ENCODE peak calls at places on chromosomes 11 and 22, in six cellular contexts. F is foreskin fibroblast; A is cardiac fibroblast; D is CD8-positive, alpha-beta T cell; W is prostate gland; P is progenitor cell of endocrine pancreas. M is an unnamed sample.

GRCh38 chr22:21682385-21683175 is 16.8 kb downstream of the PPIL2 start:
- DNase-seq in D (no peak), W (no peak), P (no peak), A (no peak), F (no peak), M (no peak)

GRCh38 chr11:112298535-112298934 is 37.9 kb upstream of the PLET1 start:
- DNase-seq in A (no peak), D (no peak), F (no peak), W (no peak), P (no peak), M (no peak)

GRCh38 chr22:21915624-21916308 is 36.9 kb downstream of the PPM1F start:
- DNase-seq in A (no peak), P (no peak), D (no peak), W (no peak), F (no peak), M (no peak)

GRCh38 chr22:49663311-49663711 is 164.4 kb downstream of the BRD1 start:
- DNase-seq in W (no peak), F (no peak), P (no peak), D (no peak), A (no peak), M (no peak)

GRCh38 chr22:39028281-39028680 is 7.4 kb downstream of the APOBEC3D start:
- DNase-seq in W (no peak), D (no peak), F (peak), A (no peak), P (no peak), M (no peak)

GRCh38 chr11:69361048-69361447 is 67.1 kb downstream of the MYEOV start:
- DNase-seq in D (no peak), F (no peak), W (no peak), P (no peak), A (no peak), M (no peak)

GRCh38 chr11:77140231-77140959 is 12.3 kb downstream of the MYO7A start:
- DNase-seq in F (peak), P (no peak), D (no peak), W (no peak), A (peak), M (no peak)

GRCh38 chr22:30701872-30702271 is 7.2 kb downstream of the OSBP2 start:
- DNase-seq in P (no peak), F (peak), A (peak), W (no peak), D (no peak), M (no peak)

GRCh38 chr22:49551897-49552659 is 275.6 kb downstream of the BRD1 start:
- DNase-seq in F (no peak), D (no peak), P (no peak), A (no peak), W (no peak), M (no peak)

GRCh38 chr22:38350444-38351359 is 33.5 kb upstream of the CSNK1E start:
- DNase-seq in F (no peak), P (no peak), W (no peak), A (no peak), D (no peak), M (no peak)

GRCh38 chr11:59267738-59268475 is 55.2 kb upstream of the MPEG1 start:
- DNase-seq in D (no peak), A (no peak), W (no peak), P (no peak), F (no peak), M (no peak)

GRCh38 chr11:17930544-17931144 is 82.2 kb downstream of the SERGEF start:
- DNase-seq in A (no peak), D (no peak), F (no peak), P (no peak), W (no peak), M (no peak)

GRCh38 chr11:69488543-69488940 is 7.1 kb downstream of the LINC01488 start:
- DNase-seq in A (no peak), F (no peak), P (no peak), W (no peak), D (no peak), M (no peak)

GRCh38 chr22:26906464-26906863 is 249.1 kb downstream of the MIAT start:
- DNase-seq in W (no peak), D (no peak), P (no peak), A (no peak), F (no peak), M (no peak)

GRCh38 chr11:106238704-106239360 is 161.4 kb downstream of the AASDHPPT start:
- DNase-seq in A (peak), P (no peak), F (no peak), D (no peak), W (no peak), M (no peak)

GRCh38 chr11:121592708-121593107 is 139.9 kb upstream of the SORL1-AS1 start:
- DNase-seq in P (no peak), A (peak), F (peak), D (no peak), W (no peak), M (no peak)

GRCh38 chr11:117837791-117838190 is 13.2 kb upstream of the FXYD2 start:
- DNase-seq in W (no peak), P (no peak), A (no peak), F (no peak), D (no peak), M (no peak)

GRCh38 chr11:101880208-101880607 is 34.6 kb upstream of the CEP126 start:
- DNase-seq in W (no peak), P (no peak), F (peak), D (no peak), A (peak), M (no peak)

GRCh38 chr22:37267128-37267587 is 15.2 kb upstream of the CYTH4 start:
- DNase-seq in A (peak), P (peak), D (peak), F (peak), W (no peak), M (peak)

GRCh38 chr11:27008811-27009535 is 15.1 kb downstream of the FIBIN start:
- DNase-seq in D (no peak), P (no peak), A (peak), F (peak), W (no peak), M (no peak)

GRCh38 chr11:78256962-78257361 is 68.2 kb downstream of the USP35 start:
- DNase-seq in P (no peak), W (no peak), F (peak), A (peak), D (no peak), M (peak)

GRCh38 chr11:86740628-86741488 is 59.5 kb upstream of the PRSS23 start:
- DNase-seq in D (no peak), F (peak), A (peak), P (no peak), W (peak), M (peak)

GRCh38 chr11:94650756-94651155 is 83.6 kb downstream of the PIWIL4 start:
- DNase-seq in A (peak), P (no peak), F (peak), W (no peak), D (no peak), M (no peak)

GRCh38 chr11:78657968-78658839 is 83.5 kb upstream of the NARS2 start:
- DNase-seq in P (no peak), F (no peak), A (no peak), D (no peak), W (no peak), M (no peak)

GRCh38 chr11:111548542-111548941 is 8.0 kb downstream of the LAYN start:
- DNase-seq in F (no peak), W (no peak), P (no peak), A (no peak), D (no peak), M (no peak)

DNA sequence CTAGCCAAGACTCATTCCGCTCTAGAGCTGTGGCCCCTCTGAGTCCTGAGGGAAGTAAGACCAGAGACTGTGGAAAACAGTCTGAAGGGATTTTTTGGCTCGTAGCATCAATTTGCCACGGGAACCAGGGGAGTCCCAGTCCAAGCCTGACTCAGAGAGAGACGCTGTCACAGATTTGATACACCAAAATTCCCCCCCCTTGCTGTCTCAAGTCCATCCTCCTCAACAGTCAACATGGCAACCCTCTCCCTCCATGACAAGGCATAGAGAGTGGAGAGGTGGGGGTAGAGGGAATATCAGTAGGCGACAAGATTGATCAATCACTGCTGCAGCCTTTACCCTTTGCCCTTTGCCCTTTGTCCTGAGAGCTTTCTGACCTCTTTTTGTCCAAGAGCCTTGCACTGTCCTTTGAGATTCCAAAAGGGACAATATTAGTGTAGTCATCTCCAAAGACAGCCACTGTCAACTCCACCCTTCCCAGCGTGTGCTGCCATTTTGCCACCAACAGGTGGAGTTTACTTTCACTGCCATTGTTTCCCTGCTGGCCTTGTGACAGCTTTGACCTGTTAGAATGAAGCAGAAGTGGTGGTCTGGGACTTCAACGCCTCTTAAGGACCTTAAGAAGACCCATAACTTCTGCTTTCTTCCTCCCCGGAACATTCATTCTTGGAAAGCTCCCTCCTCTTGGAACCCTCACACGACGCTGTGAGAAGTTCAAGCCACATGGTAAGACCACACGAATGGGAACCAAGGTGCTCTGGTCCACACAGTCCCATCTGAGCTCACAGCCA is 7.3 kb downstream of the SLC15A3 start:
- DNase-seq in P (no peak), A (no peak), F (no peak), D (no peak), W (no peak), M (no peak)
- TF ChIP-seq CTCF in P (peak), A (peak), F (peak), D (peak), W (no peak), M (no peak)

DNA sequence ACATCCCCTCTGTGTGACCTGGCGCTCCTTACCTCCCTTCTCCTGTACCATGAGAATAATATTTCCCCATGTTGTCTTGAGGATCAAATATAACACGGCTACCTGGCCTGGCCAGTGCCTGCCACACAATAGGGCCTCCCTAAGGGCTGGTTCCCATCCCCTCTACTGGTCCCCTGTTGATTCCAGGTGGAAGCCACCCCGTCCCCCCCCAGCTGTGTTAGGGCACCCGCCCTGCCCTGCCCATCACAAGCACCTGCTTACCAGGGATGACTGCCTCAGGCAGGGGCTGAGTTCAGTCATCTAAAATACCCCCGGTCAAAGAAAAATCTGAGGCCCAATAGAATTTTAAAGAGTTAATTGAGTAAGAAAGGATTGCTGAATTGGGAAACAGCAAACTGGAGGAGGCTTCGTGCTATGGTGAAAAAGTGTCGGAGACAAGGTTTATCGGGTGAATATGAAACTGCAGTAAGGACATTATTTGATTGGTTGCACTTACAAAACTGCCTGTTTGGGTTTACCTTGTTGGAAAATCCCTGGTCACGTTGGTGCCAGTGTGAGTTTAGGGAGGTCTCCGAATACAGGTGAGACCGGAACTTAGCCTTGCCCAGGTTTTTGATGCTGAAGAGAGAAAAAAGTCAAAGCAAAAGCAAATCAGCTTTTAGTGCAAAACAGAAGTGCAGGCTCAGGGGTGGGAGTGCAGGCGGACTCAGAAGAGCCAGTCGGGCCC is 5.2 kb downstream of the APOL1 start:
- DNase-seq in W (no peak), P (no peak), F (no peak), A (no peak), D (no peak), M (no peak)
- TF ChIP-seq CTCF in W (no peak), P (no peak), F (no peak), A (no peak), D (no peak), M (no peak)

GRCh38 chr11:125724125-125724524 is 22.0 kb upstream of the PATE1 start:
- DNase-seq in A (peak), P (no peak), W (no peak), D (no peak), F (no peak), M (no peak)
- TF ChIP-seq CTCF in A (peak), P (peak), W (no peak), D (no peak), F (peak), M (no peak)

GRCh38 chr11:80727315-80727714 is 1286.5 kb upstream of the TENM4 start:
- DNase-seq in F (no peak), A (peak), W (no peak), D (no peak), P (no peak), M (no peak)
- TF ChIP-seq CTCF in F (peak), A (peak), W (no peak), D (no peak), P (peak), M (no peak)

DNA sequence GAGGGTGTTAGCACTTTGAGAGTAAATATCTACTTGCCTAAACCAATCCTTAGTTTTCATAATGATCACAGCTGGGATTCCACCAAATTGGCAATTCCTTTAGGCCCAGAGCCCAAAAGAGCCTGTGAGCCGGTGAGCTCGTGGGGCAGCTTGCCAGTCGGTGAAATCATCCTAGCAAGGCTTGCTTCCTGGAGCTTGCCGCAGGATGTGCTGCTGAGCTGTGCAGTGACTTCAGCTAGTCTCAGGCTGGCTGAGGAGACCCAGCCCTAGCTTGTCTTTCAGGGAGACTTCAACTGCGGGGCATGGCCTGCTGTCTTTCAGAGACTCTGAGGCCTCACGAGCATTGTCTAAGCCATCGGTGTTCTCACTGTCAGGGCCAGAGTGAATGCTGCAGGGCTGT is 73.6 kb upstream of the SUSD2 start:
- DNase-seq in F (peak), A (peak), P (no peak), D (no peak), W (peak), M (peak)
- TF ChIP-seq CTCF in F (peak), A (peak), P (no peak), D (no peak), W (no peak), M (no peak)

GRCh38 chr11:1309498-1310314 is at the start of gene TOLLIP:
- DNase-seq in W (peak), D (peak), P (peak), A (peak), F (peak), M (peak)
- TF ChIP-seq CTCF in W (no peak), D (no peak), P (no peak), A (peak), F (no peak), M (peak)